ENCODE peak calls at places on chromosomes 13 and 19, in seven cellular contexts. One of them, this sample, is unnamed.

GRCh38 chr19:31908486-31909255 is 436.7 kb upstream of the ZNF507 start:
- DNase-seq in mucosa of descending colon: no peak
- DNase-seq in AG09309: no peak
- DNase-seq in fibroblast of lung: no peak
- DNase-seq in adrenal gland: peak
- DNase-seq in tibial nerve: no peak
- DNase-seq in A549: no peak
- DNase-seq in this sample: no peak

GRCh38 chr19:12766051-12766521 is 9.3 kb downstream of the HOOK2 start:
- DNase-seq in mucosa of descending colon: no peak
- DNase-seq in adrenal gland: peak
- DNase-seq in fibroblast of lung: no peak
- DNase-seq in AG09309: no peak
- DNase-seq in tibial nerve: peak
- DNase-seq in A549: peak
- DNase-seq in this sample: no peak

GRCh38 chr19:41955521-41955920 is 3.6 kb downstream of the RABAC1 start:
- DNase-seq in AG09309: no peak
- DNase-seq in tibial nerve: no peak
- DNase-seq in A549: no peak
- DNase-seq in fibroblast of lung: no peak
- DNase-seq in adrenal gland: no peak
- DNase-seq in mucosa of descending colon: no peak
- DNase-seq in this sample: no peak

GRCh38 chr13:55816976-55817601 is 1323.6 kb upstream of the PRR20A start:
- DNase-seq in mucosa of descending colon: no peak
- DNase-seq in tibial nerve: no peak
- DNase-seq in fibroblast of lung: no peak
- DNase-seq in AG09309: no peak
- DNase-seq in adrenal gland: no peak
- DNase-seq in A549: no peak
- DNase-seq in this sample: no peak

GRCh38 chr13:49551245-49551644 is 34.1 kb downstream of the RCBTB1 start:
- DNase-seq in adrenal gland: no peak
- DNase-seq in AG09309: no peak
- DNase-seq in fibroblast of lung: no peak
- DNase-seq in mucosa of descending colon: no peak
- DNase-seq in A549: no peak
- DNase-seq in tibial nerve: no peak
- DNase-seq in this sample: no peak

GRCh38 chr13:79522583-79522982 is 41.6 kb downstream of the NDFIP2 start:
- DNase-seq in adrenal gland: no peak
- DNase-seq in fibroblast of lung: peak
- DNase-seq in mucosa of descending colon: peak
- DNase-seq in tibial nerve: no peak
- DNase-seq in AG09309: peak
- DNase-seq in A549: no peak
- DNase-seq in this sample: no peak

GRCh38 chr19:12052571-12053169 is at the start of gene ZNF878:
- DNase-seq in mucosa of descending colon: peak
- DNase-seq in adrenal gland: peak
- DNase-seq in A549: no peak
- DNase-seq in AG09309: no peak
- DNase-seq in tibial nerve: peak
- DNase-seq in fibroblast of lung: peak
- DNase-seq in this sample: peak

GRCh38 chr13:111187879-111188643 is 73.0 kb downstream of the ARHGEF7 start:
- DNase-seq in A549: no peak
- DNase-seq in mucosa of descending colon: no peak
- DNase-seq in AG09309: no peak
- DNase-seq in tibial nerve: no peak
- DNase-seq in fibroblast of lung: peak
- DNase-seq in adrenal gland: peak
- DNase-seq in this sample: peak

GRCh38 chr19:3656747-3657394 is 30.3 kb upstream of the CACTIN start:
- DNase-seq in A549: no peak
- DNase-seq in AG09309: no peak
- DNase-seq in tibial nerve: no peak
- DNase-seq in adrenal gland: no peak
- DNase-seq in fibroblast of lung: no peak
- DNase-seq in mucosa of descending colon: no peak
- DNase-seq in this sample: no peak
- TF ChIP-seq CTCF in A549: no peak
- TF ChIP-seq CTCF in AG09309: no peak
- TF ChIP-seq CTCF in tibial nerve: no peak
- TF ChIP-seq CTCF in adrenal gland: no peak
- TF ChIP-seq CTCF in fibroblast of lung: no peak
- TF ChIP-seq CTCF in mucosa of descending colon: no peak
- TF ChIP-seq CTCF in this sample: no peak

GRCh38 chr19:18074192-18074591 is 12.5 kb downstream of the IL12RB1 start:
- DNase-seq in tibial nerve: no peak
- DNase-seq in A549: no peak
- DNase-seq in mucosa of descending colon: no peak
- DNase-seq in adrenal gland: no peak
- DNase-seq in fibroblast of lung: no peak
- DNase-seq in AG09309: no peak
- DNase-seq in this sample: no peak
- TF ChIP-seq CTCF in tibial nerve: no peak
- TF ChIP-seq CTCF in A549: no peak
- TF ChIP-seq CTCF in mucosa of descending colon: no peak
- TF ChIP-seq CTCF in adrenal gland: no peak
- TF ChIP-seq CTCF in fibroblast of lung: no peak
- TF ChIP-seq CTCF in AG09309: no peak
- TF ChIP-seq CTCF in this sample: peak

DNA sequence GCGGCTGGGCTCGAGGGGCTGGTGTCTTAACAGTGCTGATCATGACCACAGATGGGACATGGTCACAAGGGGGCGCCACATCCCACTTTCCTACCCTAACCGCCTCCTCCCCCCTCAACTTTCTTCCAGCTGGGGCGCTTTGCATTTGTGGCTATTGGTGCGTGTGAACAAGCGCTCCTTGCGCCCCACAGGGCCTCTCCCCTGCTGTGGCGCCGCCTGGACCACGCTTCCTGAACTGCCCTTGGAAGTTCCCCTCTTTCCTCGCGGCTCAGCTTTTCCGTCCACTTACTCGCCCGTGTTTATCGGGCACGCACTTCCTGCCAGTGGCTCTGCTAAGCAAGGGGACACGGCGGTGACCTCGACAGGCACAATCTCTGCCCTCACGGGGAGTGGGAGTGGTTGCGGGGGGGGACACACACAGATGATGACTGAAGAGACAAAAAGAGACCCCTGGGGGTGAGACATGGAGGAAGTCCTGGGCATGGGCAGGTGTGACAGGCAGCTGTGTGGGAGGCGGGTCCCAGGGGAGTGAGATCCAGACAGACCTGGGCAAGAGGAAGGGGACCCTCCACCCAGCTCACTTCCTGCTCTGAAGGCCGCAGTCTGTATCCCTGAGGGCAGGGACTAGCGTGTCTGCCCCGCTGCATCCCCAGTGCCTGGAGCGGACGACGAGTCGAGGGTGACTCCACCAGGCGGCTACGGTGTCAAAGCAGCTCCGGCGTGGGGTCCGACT is 40.3 kb downstream of the ZNF787 start:
- DNase-seq in mucosa of descending colon: peak
- DNase-seq in fibroblast of lung: peak
- DNase-seq in A549: peak
- DNase-seq in tibial nerve: peak
- DNase-seq in adrenal gland: peak
- DNase-seq in AG09309: peak
- DNase-seq in this sample: peak
- TF ChIP-seq CTCF in mucosa of descending colon: peak
- TF ChIP-seq CTCF in fibroblast of lung: peak
- TF ChIP-seq CTCF in A549: peak
- TF ChIP-seq CTCF in tibial nerve: peak
- TF ChIP-seq CTCF in adrenal gland: peak
- TF ChIP-seq CTCF in AG09309: peak
- TF ChIP-seq CTCF in this sample: peak

DNA sequence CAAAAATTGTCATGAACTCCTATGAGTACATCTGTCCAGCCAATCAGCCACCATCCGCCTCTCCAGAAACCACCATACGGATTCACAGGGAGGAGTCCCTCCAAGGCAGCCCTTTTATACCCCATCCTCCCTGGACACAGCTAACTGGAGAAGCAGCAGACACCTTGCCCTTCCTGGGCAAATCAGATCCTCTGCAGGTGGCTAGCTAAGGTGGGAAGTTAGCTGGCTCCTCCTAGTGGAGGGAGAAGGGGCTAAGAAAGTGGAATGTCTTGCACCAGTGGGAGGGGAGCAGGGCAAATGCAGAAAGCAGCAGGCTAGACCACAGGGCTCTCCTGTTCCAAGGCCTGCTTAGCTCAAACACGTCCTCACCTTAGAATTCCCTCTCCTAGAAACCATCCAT is 46.2 kb upstream of the UQCRFS1 start:
- DNase-seq in tibial nerve: no peak
- DNase-seq in fibroblast of lung: no peak
- DNase-seq in adrenal gland: no peak
- DNase-seq in mucosa of descending colon: no peak
- DNase-seq in A549: no peak
- DNase-seq in AG09309: no peak
- DNase-seq in this sample: no peak
- TF ChIP-seq CTCF in tibial nerve: no peak
- TF ChIP-seq CTCF in fibroblast of lung: peak
- TF ChIP-seq CTCF in adrenal gland: no peak
- TF ChIP-seq CTCF in mucosa of descending colon: no peak
- TF ChIP-seq CTCF in A549: peak
- TF ChIP-seq CTCF in AG09309: peak
- TF ChIP-seq CTCF in this sample: no peak

GRCh38 chr19:10828981-10829821 is 6.8 kb downstream of the TMED1 start:
- DNase-seq in mucosa of descending colon: no peak
- DNase-seq in A549: no peak
- DNase-seq in AG09309: no peak
- DNase-seq in fibroblast of lung: no peak
- DNase-seq in adrenal gland: no peak
- DNase-seq in tibial nerve: no peak
- DNase-seq in this sample: no peak
- TF ChIP-seq CTCF in mucosa of descending colon: no peak
- TF ChIP-seq CTCF in A549: peak
- TF ChIP-seq CTCF in AG09309: peak
- TF ChIP-seq CTCF in fibroblast of lung: no peak
- TF ChIP-seq CTCF in adrenal gland: no peak
- TF ChIP-seq CTCF in tibial nerve: no peak
- TF ChIP-seq CTCF in this sample: no peak

GRCh38 chr19:33219261-33219812 is 6.3 kb downstream of the SLC7A10 start:
- DNase-seq in mucosa of descending colon: no peak
- DNase-seq in adrenal gland: no peak
- DNase-seq in AG09309: no peak
- DNase-seq in fibroblast of lung: peak
- DNase-seq in tibial nerve: no peak
- DNase-seq in A549: no peak
- DNase-seq in this sample: peak
- TF ChIP-seq CTCF in mucosa of descending colon: no peak
- TF ChIP-seq CTCF in adrenal gland: no peak
- TF ChIP-seq CTCF in AG09309: peak
- TF ChIP-seq CTCF in fibroblast of lung: no peak
- TF ChIP-seq CTCF in tibial nerve: no peak
- TF ChIP-seq CTCF in A549: peak
- TF ChIP-seq CTCF in this sample: peak

DNA sequence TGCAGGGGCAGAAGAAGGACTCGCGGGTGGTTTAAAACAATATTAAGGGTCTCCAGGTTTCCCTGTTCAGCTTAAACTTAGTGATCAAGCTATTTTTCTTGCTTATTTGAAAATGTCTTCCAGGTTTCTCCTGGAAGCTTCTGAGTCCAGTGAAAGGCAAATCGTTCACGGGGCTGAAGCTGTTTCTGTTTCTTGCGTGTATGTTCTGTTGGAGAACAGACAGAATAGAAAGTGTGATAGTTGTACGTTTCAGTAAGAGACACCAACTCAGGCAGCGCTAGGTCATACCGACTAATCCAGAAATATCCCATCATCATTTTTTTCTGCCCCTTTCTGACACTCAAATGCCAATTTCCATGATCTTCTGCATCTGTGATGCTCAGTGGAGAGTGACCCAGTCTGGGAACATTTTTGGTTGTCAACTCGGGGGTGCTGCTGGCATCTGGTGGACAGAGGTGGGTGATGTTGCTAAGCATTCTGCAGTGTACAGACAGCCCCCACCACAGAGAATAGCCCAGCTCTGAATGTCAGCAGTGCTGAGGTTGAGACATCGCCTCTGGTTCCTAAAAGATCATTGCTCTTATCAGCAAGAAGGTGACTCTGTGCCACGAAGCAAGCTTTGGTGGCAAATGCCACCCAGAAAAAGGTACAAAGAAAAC is 4.3 kb downstream of the KLF2 start:
- DNase-seq in adrenal gland: peak
- DNase-seq in A549: no peak
- DNase-seq in tibial nerve: no peak
- DNase-seq in mucosa of descending colon: no peak
- DNase-seq in fibroblast of lung: no peak
- DNase-seq in AG09309: no peak
- DNase-seq in this sample: no peak
- TF ChIP-seq CTCF in adrenal gland: no peak
- TF ChIP-seq CTCF in A549: no peak
- TF ChIP-seq CTCF in tibial nerve: no peak
- TF ChIP-seq CTCF in mucosa of descending colon: no peak
- TF ChIP-seq CTCF in fibroblast of lung: no peak
- TF ChIP-seq CTCF in AG09309: peak
- TF ChIP-seq CTCF in this sample: no peak

DNA sequence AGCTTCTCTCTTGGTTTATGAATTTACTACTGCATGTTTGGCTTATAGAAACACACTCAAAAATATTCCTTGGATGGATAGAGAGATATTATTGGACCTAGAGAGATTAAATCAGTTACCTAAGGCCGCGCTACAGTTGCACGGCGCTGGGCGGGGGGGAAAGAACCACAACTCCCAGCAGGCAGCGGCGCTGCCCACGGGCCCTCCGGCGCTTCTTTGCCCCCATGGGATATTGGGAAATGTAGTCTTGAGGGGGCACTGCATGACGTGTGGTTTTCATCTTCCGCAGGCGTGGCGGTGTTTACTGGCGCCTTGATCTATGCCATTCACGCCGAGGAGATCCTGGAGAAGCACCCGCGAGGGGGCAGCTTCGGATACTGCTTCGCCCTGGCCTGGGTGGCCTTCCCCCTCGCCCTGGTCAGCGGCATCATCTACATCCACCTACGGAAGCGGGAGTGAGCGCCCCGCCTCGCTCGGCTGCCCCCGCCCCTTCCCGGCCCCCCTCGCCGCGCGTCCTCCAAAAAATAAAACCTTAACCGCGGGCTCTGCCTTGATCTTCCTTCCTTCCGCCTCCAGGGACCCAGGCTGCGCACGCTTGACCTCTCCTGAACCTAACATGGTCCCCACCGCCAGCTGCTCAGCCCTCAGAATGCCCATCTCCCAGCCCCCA is 4.8 kb downstream of the EMP3 start:
- DNase-seq in AG09309: no peak
- DNase-seq in A549: no peak
- DNase-seq in mucosa of descending colon: peak
- DNase-seq in tibial nerve: peak
- DNase-seq in adrenal gland: peak
- DNase-seq in fibroblast of lung: peak
- DNase-seq in this sample: peak
- TF ChIP-seq CTCF in AG09309: no peak
- TF ChIP-seq CTCF in A549: no peak
- TF ChIP-seq CTCF in mucosa of descending colon: no peak
- TF ChIP-seq CTCF in tibial nerve: no peak
- TF ChIP-seq CTCF in adrenal gland: no peak
- TF ChIP-seq CTCF in fibroblast of lung: no peak
- TF ChIP-seq CTCF in this sample: no peak

GRCh38 chr13:43286769-43287168 is 263.4 kb downstream of the DNAJC15 start:
- DNase-seq in AG09309: no peak
- DNase-seq in adrenal gland: no peak
- DNase-seq in A549: no peak
- DNase-seq in mucosa of descending colon: no peak
- DNase-seq in tibial nerve: no peak
- DNase-seq in fibroblast of lung: no peak
- DNase-seq in this sample: no peak
- TF ChIP-seq CTCF in AG09309: no peak
- TF ChIP-seq CTCF in adrenal gland: no peak
- TF ChIP-seq CTCF in A549: no peak
- TF ChIP-seq CTCF in mucosa of descending colon: no peak
- TF ChIP-seq CTCF in tibial nerve: no peak
- TF ChIP-seq CTCF in fibroblast of lung: no peak
- TF ChIP-seq CTCF in this sample: no peak

GRCh38 chr19:23758187-23759074 is at the start of gene ZNF681:
- DNase-seq in fibroblast of lung: peak
- DNase-seq in mucosa of descending colon: peak
- DNase-seq in tibial nerve: peak
- DNase-seq in adrenal gland: peak
- DNase-seq in AG09309: peak
- DNase-seq in A549: peak
- DNase-seq in this sample: peak
- TF ChIP-seq CTCF in fibroblast of lung: no peak
- TF ChIP-seq CTCF in mucosa of descending colon: no peak
- TF ChIP-seq CTCF in tibial nerve: no peak
- TF ChIP-seq CTCF in adrenal gland: no peak
- TF ChIP-seq CTCF in AG09309: peak
- TF ChIP-seq CTCF in A549: no peak
- TF ChIP-seq CTCF in this sample: no peak

This sample was measured in Calu3.